ENCODE peak calls at places on chromosomes 11 and 22, in four cellular contexts. One of them, this sample, is unnamed.

GRCh38 chr11:109735139-109735538 is 313.1 kb downstream of the C11orf87 start:
- DNase-seq in bronchial epithelial cell: no peak
- DNase-seq in kidney: no peak
- DNase-seq in tibial artery: no peak
- DNase-seq in this sample: no peak

GRCh38 chr11:6686006-6686405 is 2.9 kb upstream of the MRPL17 start:
- DNase-seq in bronchial epithelial cell: no peak
- DNase-seq in kidney: no peak
- DNase-seq in tibial artery: no peak
- DNase-seq in this sample: no peak

GRCh38 chr11:66891849-66892660 is 35.2 kb downstream of the LRFN4 start:
- DNase-seq in bronchial epithelial cell: peak; percentile 99
- DNase-seq in kidney: no peak
- DNase-seq in tibial artery: peak; percentile 31
- DNase-seq in this sample: no peak

GRCh38 chr22:17607891-17608521 is 20.5 kb downstream of the ATP6V1E1 start:
- DNase-seq in bronchial epithelial cell: no peak
- DNase-seq in kidney: no peak
- DNase-seq in tibial artery: no peak
- DNase-seq in this sample: no peak

GRCh38 chr11:95089620-95090542 is at the start of gene ENDOD1:
- DNase-seq in bronchial epithelial cell: peak; percentile 70
- DNase-seq in kidney: peak; percentile 96
- DNase-seq in tibial artery: peak; percentile 72
- DNase-seq in this sample: peak; percentile 95

GRCh38 chr11:10257478-10257877 is 36.5 kb downstream of the SBF2 start:
- DNase-seq in bronchial epithelial cell: no peak
- DNase-seq in kidney: no peak
- DNase-seq in tibial artery: no peak
- DNase-seq in this sample: no peak

GRCh38 chr22:36587289-36588154 is 58.6 kb upstream of the EIF3D start:
- DNase-seq in bronchial epithelial cell: no peak
- DNase-seq in kidney: peak; percentile 9
- DNase-seq in tibial artery: no peak
- DNase-seq in this sample: peak; percentile 30

GRCh38 chr22:42437488-42438292 is 5.5 kb upstream of the NFAM1 start:
- DNase-seq in bronchial epithelial cell: no peak
- DNase-seq in kidney: peak; percentile 96
- DNase-seq in tibial artery: peak; percentile 55
- DNase-seq in this sample: no peak

GRCh38 chr22:37802310-37803194 is 5.2 kb upstream of the GCAT start:
- DNase-seq in bronchial epithelial cell: no peak
- DNase-seq in kidney: peak; percentile 89
- DNase-seq in tibial artery: peak; percentile 55
- DNase-seq in this sample: no peak

GRCh38 chr11:58771458-58771855 is 39.7 kb upstream of the GLYAT start:
- DNase-seq in bronchial epithelial cell: no peak
- DNase-seq in kidney: no peak
- DNase-seq in tibial artery: no peak
- DNase-seq in this sample: no peak

GRCh38 chr11:103940542-103940941 is 95.9 kb upstream of the DDI1 start:
- DNase-seq in bronchial epithelial cell: peak; percentile 86
- DNase-seq in kidney: no peak
- DNase-seq in tibial artery: no peak
- DNase-seq in this sample: no peak

GRCh38 chr11:93480756-93481155 is 62.4 kb downstream of the SMCO4 start:
- DNase-seq in bronchial epithelial cell: peak; percentile 7
- DNase-seq in kidney: no peak
- DNase-seq in tibial artery: no peak
- DNase-seq in this sample: no peak

GRCh38 chr11:61347916-61348461 is 13.7 kb downstream of the CYB561A3 start:
- DNase-seq in bronchial epithelial cell: no peak
- DNase-seq in kidney: peak; percentile 81
- DNase-seq in tibial artery: peak; percentile 45
- DNase-seq in this sample: no peak

GRCh38 chr11:87859583-87859982 is 315.7 kb downstream of the RAB38 start:
- DNase-seq in bronchial epithelial cell: peak; percentile 31
- DNase-seq in kidney: no peak
- DNase-seq in tibial artery: no peak
- DNase-seq in this sample: no peak

GRCh38 chr22:24432059-24432853 is 4.9 kb downstream of the ADORA2A start:
- DNase-seq in bronchial epithelial cell: peak; percentile 60
- DNase-seq in kidney: peak; percentile 91
- DNase-seq in tibial artery: no peak
- DNase-seq in this sample: peak; percentile 83

GRCh38 chr11:73218106-73218829 is at the start of gene P2RY2:
- DNase-seq in bronchial epithelial cell: peak; percentile 40
- DNase-seq in kidney: peak; percentile 91
- DNase-seq in tibial artery: peak; percentile 50
- DNase-seq in this sample: peak; percentile 85

GRCh38 chr22:36009085-36009484 is 19.5 kb downstream of the RBFOX2 start:
- DNase-seq in bronchial epithelial cell: no peak
- DNase-seq in kidney: no peak
- DNase-seq in tibial artery: no peak
- DNase-seq in this sample: no peak

GRCh38 chr11:47333526-47333845 is 19.0 kb downstream of the MYBPC3 start:
- DNase-seq in bronchial epithelial cell: no peak
- DNase-seq in kidney: peak; percentile 66
- DNase-seq in tibial artery: no peak
- DNase-seq in this sample: no peak

GRCh38 chr11:131524186-131524585 is 153.8 kb downstream of the NTM start:
- DNase-seq in bronchial epithelial cell: no peak
- DNase-seq in kidney: no peak
- DNase-seq in tibial artery: no peak
- DNase-seq in this sample: no peak

GRCh38 chr11:3058753-3059664 is 1.8 kb upstream of the CARS1 start:
- DNase-seq in bronchial epithelial cell: peak; percentile 90
- DNase-seq in kidney: peak; percentile 59
- DNase-seq in tibial artery: peak; percentile 57
- DNase-seq in this sample: peak; percentile 53

GRCh38 chr11:46295996-46296519 is 18.6 kb downstream of the CREB3L1 start:
- DNase-seq in bronchial epithelial cell: no peak
- DNase-seq in kidney: peak; percentile 67
- DNase-seq in tibial artery: no peak
- DNase-seq in this sample: no peak

GRCh38 chr11:38339835-38340440 is 1741.9 kb upstream of the RAG2 start:
- DNase-seq in bronchial epithelial cell: no peak
- DNase-seq in kidney: no peak
- DNase-seq in tibial artery: no peak
- DNase-seq in this sample: no peak

GRCh38 chr11:64340671-64341335 is 799 bp downstream of the CCDC88B start:
- DNase-seq in bronchial epithelial cell: no peak
- DNase-seq in kidney: peak; percentile 85
- DNase-seq in tibial artery: no peak
- DNase-seq in this sample: no peak

GRCh38 chr11:14422052-14422813 is 63.2 kb upstream of the RRAS2 start:
- DNase-seq in bronchial epithelial cell: peak; percentile 96
- DNase-seq in kidney: peak; percentile 96
- DNase-seq in tibial artery: peak; percentile 80
- DNase-seq in this sample: peak; percentile 97

GRCh38 chr11:63212742-63213141 is 30.7 kb downstream of the SLC22A25 start:
- DNase-seq in bronchial epithelial cell: peak; percentile 4
- DNase-seq in kidney: no peak
- DNase-seq in tibial artery: no peak
- DNase-seq in this sample: no peak

GRCh38 chr22:22422629-22423112 is 85.9 kb downstream of the ZNF280B start:
- DNase-seq in bronchial epithelial cell: peak; percentile 46
- DNase-seq in kidney: no peak
- DNase-seq in tibial artery: peak; percentile 54
- DNase-seq in this sample: no peak

GRCh38 chr22:50542416-50542927 is 3.2 kb upstream of the KLHDC7B start:
- DNase-seq in bronchial epithelial cell: peak; percentile 78
- DNase-seq in kidney: no peak
- DNase-seq in tibial artery: no peak
- DNase-seq in this sample: no peak

GRCh38 chr11:28366549-28367341 is 258.6 kb downstream of the METTL15 start:
- DNase-seq in bronchial epithelial cell: peak; percentile 18
- DNase-seq in kidney: no peak
- DNase-seq in tibial artery: no peak
- DNase-seq in this sample: no peak

GRCh38 chr11:133945087-133945974 is 11.4 kb downstream of the IGSF9B start:
- DNase-seq in bronchial epithelial cell: peak; percentile 7
- DNase-seq in kidney: peak; percentile 72
- DNase-seq in tibial artery: no peak
- DNase-seq in this sample: no peak

GRCh38 chr11:70828498-70829159 is 423.7 kb downstream of the SHANK2 start:
- DNase-seq in bronchial epithelial cell: no peak
- DNase-seq in kidney: no peak
- DNase-seq in tibial artery: no peak
- DNase-seq in this sample: no peak

GRCh38 chr11:113272927-113273615 is 41.3 kb upstream of the TTC12 start:
- DNase-seq in bronchial epithelial cell: no peak
- DNase-seq in kidney: no peak
- DNase-seq in tibial artery: no peak
- DNase-seq in this sample: peak; percentile 85

GRCh38 chr11:113270080-113270479 is 44.3 kb upstream of the TTC12 start:
- DNase-seq in bronchial epithelial cell: no peak
- DNase-seq in kidney: no peak
- DNase-seq in tibial artery: no peak
- DNase-seq in this sample: no peak

GRCh38 chr11:113272281-113272680 is 42.1 kb upstream of the TTC12 start:
- DNase-seq in bronchial epithelial cell: no peak
- DNase-seq in kidney: no peak
- DNase-seq in tibial artery: no peak
- DNase-seq in this sample: no peak

GRCh38 chr11:113273720-113274119 is 40.7 kb upstream of the TTC12 start:
- DNase-seq in bronchial epithelial cell: no peak
- DNase-seq in kidney: no peak
- DNase-seq in tibial artery: no peak
- DNase-seq in this sample: no peak

GRCh38 chr11:113271551-113272245 is 42.7 kb upstream of the TTC12 start:
- DNase-seq in bronchial epithelial cell: no peak
- DNase-seq in kidney: no peak
- DNase-seq in tibial artery: no peak
- DNase-seq in this sample: no peak
- TF ChIP-seq CTCF in bronchial epithelial cell: no peak
- TF ChIP-seq CTCF in kidney: no peak
- TF ChIP-seq CTCF in tibial artery: no peak
- TF ChIP-seq CTCF in this sample: no peak

DNA sequence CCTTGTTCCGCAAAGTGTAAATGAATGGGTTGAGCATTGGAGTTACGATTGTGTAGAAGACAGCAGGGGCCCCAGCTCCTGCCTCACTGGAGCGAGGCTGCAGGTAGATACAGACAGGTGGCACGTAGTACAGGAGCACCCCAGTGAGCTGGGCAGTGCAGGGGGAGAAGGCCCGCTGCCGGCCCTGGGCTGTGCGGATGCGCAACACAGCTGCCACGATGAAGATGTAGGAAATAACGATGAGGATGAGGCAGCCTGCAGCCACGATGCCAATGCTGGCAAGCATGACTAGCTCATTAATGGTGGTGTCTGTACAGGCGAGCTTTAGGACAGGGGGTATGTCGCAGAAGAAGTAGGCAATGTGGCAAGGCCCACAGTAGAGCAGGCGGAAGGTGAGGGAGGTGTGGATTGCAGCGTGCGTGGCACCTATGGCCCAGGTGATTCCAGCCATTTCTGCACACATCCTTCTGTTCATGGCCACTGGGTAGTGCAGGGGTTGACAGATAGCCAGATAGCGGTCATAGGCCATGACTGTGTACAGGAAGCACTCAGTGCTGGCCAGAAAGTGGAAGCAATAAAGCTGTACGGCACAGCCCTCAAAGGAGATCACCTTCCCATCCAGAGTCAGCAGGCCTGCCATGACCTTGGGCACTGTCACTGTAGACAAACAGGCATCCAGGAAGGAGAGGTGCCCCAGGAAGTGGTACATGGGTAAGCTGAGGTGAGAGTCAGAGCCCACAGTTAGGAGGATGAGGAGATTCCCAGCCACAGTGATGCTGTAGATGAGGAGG is 616 bp downstream of the OR10S1 start:
- DNase-seq in bronchial epithelial cell: no peak
- DNase-seq in kidney: no peak
- DNase-seq in tibial artery: no peak
- DNase-seq in this sample: no peak
- TF ChIP-seq CTCF in bronchial epithelial cell: no peak
- TF ChIP-seq CTCF in kidney: no peak
- TF ChIP-seq CTCF in tibial artery: no peak
- TF ChIP-seq CTCF in this sample: no peak

GRCh38 chr11:76566811-76567210 is 103.7 kb downstream of the LRRC32 start:
- DNase-seq in bronchial epithelial cell: no peak
- DNase-seq in kidney: no peak
- DNase-seq in tibial artery: no peak
- DNase-seq in this sample: no peak

GRCh38 chr11:76567261-76567660 is 103.3 kb downstream of the LRRC32 start:
- DNase-seq in bronchial epithelial cell: no peak
- DNase-seq in kidney: no peak
- DNase-seq in tibial artery: no peak
- DNase-seq in this sample: no peak

GRCh38 chr11:76561245-76561644 is 109.3 kb downstream of the LRRC32 start:
- DNase-seq in bronchial epithelial cell: no peak
- DNase-seq in kidney: peak; percentile 35
- DNase-seq in tibial artery: no peak
- DNase-seq in this sample: no peak

GRCh38 chr11:76562541-76562940 is 108.0 kb downstream of the LRRC32 start:
- DNase-seq in bronchial epithelial cell: no peak
- DNase-seq in kidney: no peak
- DNase-seq in tibial artery: no peak
- DNase-seq in this sample: no peak

DNA sequence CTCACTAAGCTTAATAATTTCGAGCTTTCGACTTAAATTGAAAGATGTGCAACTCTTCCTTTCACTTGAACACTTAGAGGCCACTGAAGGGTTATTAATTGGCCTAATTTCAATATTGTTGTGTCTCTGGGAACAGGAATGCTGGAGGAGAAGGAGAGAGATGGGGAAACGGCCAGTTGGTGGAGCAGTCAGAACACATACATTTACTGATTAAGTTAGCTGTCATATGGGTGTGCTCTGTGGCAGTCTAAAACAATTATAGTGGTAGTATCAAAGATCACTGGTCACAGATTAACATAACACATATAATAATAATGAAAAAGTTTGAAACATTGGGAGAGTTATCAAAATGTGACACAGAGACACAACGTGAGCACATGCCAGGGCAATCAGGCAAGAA is 106.1 kb downstream of the LRRC32 start:
- DNase-seq in bronchial epithelial cell: no peak
- DNase-seq in kidney: no peak
- DNase-seq in tibial artery: no peak
- DNase-seq in this sample: no peak
- TF ChIP-seq CTCF in bronchial epithelial cell: no peak
- TF ChIP-seq CTCF in kidney: no peak
- TF ChIP-seq CTCF in tibial artery: no peak
- TF ChIP-seq CTCF in this sample: peak; percentile 8

GRCh38 chr11:1826552-1827094 is 8.2 kb upstream of the SYT8 start:
- DNase-seq in bronchial epithelial cell: peak; percentile 56
- DNase-seq in kidney: peak; percentile 82
- DNase-seq in tibial artery: peak; percentile 64
- DNase-seq in this sample: peak; percentile 93

GRCh38 chr11:1824221-1825038 is 10.4 kb upstream of the SYT8 start:
- DNase-seq in bronchial epithelial cell: no peak
- DNase-seq in kidney: peak; percentile 49
- DNase-seq in tibial artery: no peak
- DNase-seq in this sample: no peak

GRCh38 chr11:1823376-1824220 is 11.2 kb upstream of the SYT8 start:
- DNase-seq in bronchial epithelial cell: no peak
- DNase-seq in kidney: peak; percentile 52
- DNase-seq in tibial artery: no peak
- DNase-seq in this sample: no peak

GRCh38 chr11:1825785-1826451 is 8.9 kb upstream of the SYT8 start:
- DNase-seq in bronchial epithelial cell: no peak
- DNase-seq in kidney: no peak
- DNase-seq in tibial artery: no peak
- DNase-seq in this sample: peak; percentile 92

GRCh38 chr11:1825039-1825740 is 9.6 kb upstream of the SYT8 start:
- DNase-seq in bronchial epithelial cell: no peak
- DNase-seq in kidney: peak; percentile 80
- DNase-seq in tibial artery: no peak
- DNase-seq in this sample: peak; percentile 87
- TF ChIP-seq CTCF in bronchial epithelial cell: peak; percentile 71
- TF ChIP-seq CTCF in kidney: no peak
- TF ChIP-seq CTCF in tibial artery: no peak
- TF ChIP-seq CTCF in this sample: peak; percentile 80

This sample was measured in chondrocyte.